ENCODE peak calls at places on chromosomes 4 and X, in four cellular contexts. Z is caudate nucleus, L is neural progenitor cell, Y is substantia nigra. X is an unnamed sample.
A peak's percentile ranks its signal among the peaks of the same experiment; 100 is the strongest.

GRCh38 chr4:71240094-71240493 is 98.7 kb upstream of the SLC4A4 start:
- DNase-seq in Z (no peak), L (no peak), Y (no peak), X (no peak)

GRCh38 chr4:1590244-1590643 is 93.9 kb downstream of the FAM53A start:
- DNase-seq in Z (no peak), L (no peak), Y (no peak), X (no peak)

GRCh38 chrX:140066262-140066661 is 100.9 kb upstream of the CXorf66 start:
- DNase-seq in Z (no peak), L (no peak), Y (no peak), X (no peak)

GRCh38 chr4:41835321-41835995 is 86.9 kb upstream of the PHOX2B start:
- DNase-seq in Z (no peak), L (no peak), Y (no peak), X (no peak)

GRCh38 chr4:73069338-73070071 is at the start of gene COX18:
- DNase-seq in Z (peak; percentile 98), L (peak; percentile 97), Y (peak; percentile 95), X (peak; percentile 86)

GRCh38 chr4:98662619-98663225 is 4.3 kb upstream of the TSPAN5 start:
- DNase-seq in Z (no peak), L (peak; percentile 63), Y (no peak), X (no peak)

GRCh38 chr4:184795214-184795844 is 30.4 kb downstream of the ACSL1 start:
- DNase-seq in Z (no peak), L (no peak), Y (no peak), X (no peak)

GRCh38 chrX:149829751-149830191 is 48.0 kb downstream of the MAGEA9 start:
- DNase-seq in Z (no peak), L (peak; percentile 25), Y (no peak), X (peak; percentile 68)

GRCh38 chr4:163540977-163541376 is 46.5 kb downstream of the TMA16 start:
- DNase-seq in Z (no peak), L (no peak), Y (no peak), X (peak; percentile 45)

GRCh38 chrX:105711805-105712204 is 110.5 kb upstream of the NRK start:
- DNase-seq in Z (no peak), L (no peak), Y (no peak), X (no peak)

GRCh38 chr4:76748649-76749048 is 149.3 kb downstream of the SOWAHB start:
- DNase-seq in Z (no peak), L (peak; percentile 51), Y (no peak), X (no peak)

GRCh38 chrX:10085223-10085622 is 71.6 kb upstream of the CLCN4 start:
- DNase-seq in Z (no peak), L (no peak), Y (no peak), X (no peak)

GRCh38 chrX:63746278-63746677 is 38.7 kb downstream of the ARHGEF9 start:
- DNase-seq in Z (no peak), L (no peak), Y (no peak), X (no peak)

GRCh38 chr4:107255596-107255995 is 219.5 kb upstream of the DKK2 start:
- DNase-seq in Z (no peak), L (no peak), Y (no peak), X (no peak)
- H3K27ac ChIP-seq in Z (no peak overlapping the region), L (no peak overlapping the region), Y (no peak overlapping the region), X (no peak overlapping the region)

GRCh38 chr4:85495621-85496020 is 20.7 kb downstream of the ARHGAP24 start:
- DNase-seq in Z (no peak), L (no peak), Y (no peak), X (no peak)
- H3K27ac ChIP-seq in Z (no peak overlapping the region), L (no peak overlapping the region), Y (no peak overlapping the region), X (peak overlapping the region; percentile 80)

DNA sequence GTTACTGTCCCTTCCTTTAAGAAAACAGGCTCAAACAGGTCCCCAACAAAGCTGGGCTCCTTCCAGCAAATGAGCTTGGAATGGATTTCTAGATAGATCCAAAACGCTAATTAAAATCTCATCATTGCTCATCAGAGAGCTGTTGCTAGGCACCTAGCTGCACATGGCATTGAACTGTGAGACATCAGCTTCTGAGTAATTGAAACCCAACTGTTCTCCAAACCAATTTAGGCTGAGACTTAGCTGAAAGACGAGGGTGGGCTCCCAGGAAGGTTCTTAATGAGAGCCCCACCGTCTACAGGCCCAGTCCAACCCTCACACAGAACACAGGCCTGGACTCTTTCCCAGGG is 59.1 kb downstream of the FAM184B start:
- DNase-seq in Z (no peak), L (no peak), Y (no peak), X (no peak)
- H3K27ac ChIP-seq in Z (peak overlapping the region; percentile 56), L (no peak overlapping the region), Y (no peak overlapping the region), X (peak overlapping the region; percentile 42)

GRCh38 chr4:176761872-176762271 is 30.9 kb downstream of the VEGFC start:
- DNase-seq in Z (no peak), L (no peak), Y (no peak), X (no peak)

GRCh38 chr4:176769519-176769918 is 23.2 kb downstream of the VEGFC start:
- DNase-seq in Z (no peak), L (no peak), Y (no peak), X (peak; percentile 70)

GRCh38 chr4:176762661-176763308 is 29.9 kb downstream of the VEGFC start:
- DNase-seq in Z (no peak), L (no peak), Y (no peak), X (no peak)

GRCh38 chr4:176767183-176767582 is 25.5 kb downstream of the VEGFC start:
- DNase-seq in Z (no peak), L (no peak), Y (no peak), X (no peak)
- H3K27ac ChIP-seq in Z (no peak overlapping the region), L (no peak overlapping the region), Y (no peak overlapping the region), X (no peak overlapping the region)

GRCh38 chr4:16864199-16864598 is 34.2 kb downstream of the LDB2 start:
- DNase-seq in Z (no peak), L (no peak), Y (no peak), X (no peak)

GRCh38 chr4:16865897-16866283 is 32.6 kb downstream of the LDB2 start:
- DNase-seq in Z (no peak), L (no peak), Y (no peak), X (no peak)

GRCh38 chr4:16866974-16867373 is 31.5 kb downstream of the LDB2 start:
- DNase-seq in Z (no peak), L (no peak), Y (no peak), X (no peak)

GRCh38 chr4:16867827-16868226 is 30.6 kb downstream of the LDB2 start:
- DNase-seq in Z (no peak), L (no peak), Y (no peak), X (no peak)

GRCh38 chr4:16865209-16865896 is 33.1 kb downstream of the LDB2 start:
- DNase-seq in Z (no peak), L (peak; percentile 72), Y (no peak), X (no peak)
- H3K27ac ChIP-seq in Z (no peak overlapping the region), L (no peak overlapping the region), Y (no peak overlapping the region), X (no peak overlapping the region)

GRCh38 chr4:77821775-77822174 is 2.6 kb upstream of the CNOT6L start:
- DNase-seq in Z (no peak), L (no peak), Y (no peak), X (no peak)
- H3K27ac ChIP-seq in Z (no peak overlapping the region), L (no peak overlapping the region), Y (no peak overlapping the region), X (peak overlapping the region; percentile 90)

DNA sequence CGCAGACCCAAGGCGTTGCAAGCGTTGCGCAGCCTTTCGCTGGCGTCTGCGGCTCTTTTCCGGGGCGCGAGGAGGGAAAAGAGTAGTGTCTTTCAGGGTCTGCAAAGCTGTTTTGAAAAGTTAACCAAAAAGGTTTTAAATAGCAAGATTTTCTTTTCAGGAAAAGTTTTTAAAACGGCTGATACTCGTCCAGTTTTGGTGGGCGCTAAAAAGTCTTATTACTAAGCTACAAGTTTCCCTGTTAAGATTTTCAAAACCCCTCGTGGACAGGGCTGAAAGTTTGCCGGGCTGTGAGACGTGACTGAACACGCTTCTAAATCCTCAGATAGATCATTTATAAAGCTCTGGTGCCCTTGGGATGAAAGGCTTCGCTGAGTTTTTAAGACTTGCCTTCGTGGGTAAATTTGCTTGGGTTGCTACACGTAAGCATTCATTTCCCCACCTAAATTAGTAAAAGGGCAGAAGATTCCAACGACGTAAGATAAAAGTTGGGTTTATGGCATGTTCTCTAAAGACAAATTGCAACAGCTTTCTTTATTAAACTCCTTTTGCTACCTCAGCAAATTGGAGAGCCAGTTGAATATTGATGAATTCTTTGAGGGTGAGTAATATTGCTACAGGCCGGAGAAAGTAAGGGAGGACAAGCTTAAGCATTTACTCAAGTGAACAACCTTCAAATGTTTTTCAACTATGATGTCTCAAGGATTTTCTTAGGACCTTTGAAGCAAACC is 91.6 kb downstream of the HPRT1 start:
- DNase-seq in Z (no peak), L (peak; percentile 25), Y (no peak), X (no peak)
- H3K27ac ChIP-seq in Z (no peak overlapping the region), L (no peak overlapping the region), Y (no peak overlapping the region), X (no peak overlapping the region)

DNA sequence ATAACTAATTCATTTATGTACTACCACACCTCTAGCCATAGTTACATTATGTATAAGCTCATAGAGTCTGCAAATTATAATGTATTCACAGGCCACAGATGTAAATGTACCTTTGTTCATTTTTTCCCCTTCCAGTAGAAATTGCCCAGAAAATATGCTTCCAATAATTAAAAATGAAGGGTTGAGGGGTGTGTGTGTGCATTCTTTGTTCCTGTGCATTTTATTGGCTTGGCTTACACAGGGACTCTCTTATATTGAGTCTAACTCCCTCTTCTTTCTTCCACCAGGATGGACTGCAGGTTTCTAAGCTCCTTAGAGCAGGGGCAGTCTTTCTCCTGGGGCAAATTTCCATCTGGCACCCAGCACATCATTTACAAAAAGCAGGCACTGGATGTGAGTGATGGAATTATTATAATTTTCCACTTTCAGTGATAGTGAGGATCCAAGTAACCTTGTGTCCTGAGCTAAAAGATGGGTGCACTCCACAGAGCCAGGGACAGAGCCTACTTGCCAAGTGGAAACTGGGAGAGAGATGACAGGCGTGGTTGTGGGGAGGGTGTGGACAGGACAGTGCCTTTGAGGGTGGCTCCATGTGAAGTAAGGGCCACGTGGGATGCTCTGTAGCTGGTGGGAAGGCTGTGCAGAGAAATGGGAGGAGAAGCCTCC is 16.2 kb downstream of the IGFBP7 start:
- DNase-seq in Z (no peak), L (no peak), Y (no peak), X (no peak)
- H3K27ac ChIP-seq in Z (no peak overlapping the region), L (no peak overlapping the region), Y (no peak overlapping the region), X (no peak overlapping the region)